ENCODE peak calls at places on chromosomes 16 and 17, in four cellular contexts. D is HCT116, V is HepG2, B is H1. M is an unnamed sample.

GRCh38 chr17:42285346-42286050 is 2.8 kb upstream of the STAT5A start:
- DNase-seq in D (no peak), V (no peak), B (no peak), M (no peak)

GRCh38 chr17:61323015-61323379 is 76.6 kb upstream of the TBX2 start:
- DNase-seq in D (no peak), V (no peak), B (no peak), M (no peak)

GRCh38 chr17:3911271-3912053 is 4.8 kb downstream of the P2RX1 start:
- DNase-seq in D (no peak), V (no peak), B (no peak), M (no peak)

GRCh38 chr17:73028311-73028755 is 64.2 kb downstream of the SLC39A11 start:
- DNase-seq in D (no peak), V (no peak), B (no peak), M (no peak)

GRCh38 chr16:11105038-11105903 is 150.7 kb downstream of the SOCS1 start:
- DNase-seq in D (no peak), V (peak; percentile 90), B (no peak), M (peak; percentile 89)

GRCh38 chr16:72419638-72420037 is 247.7 kb upstream of the PMFBP1 start:
- DNase-seq in D (no peak), V (no peak), B (no peak), M (no peak)

GRCh38 chr16:21701271-21701670 is 37.5 kb downstream of the OTOA start:
- DNase-seq in D (no peak), V (no peak), B (no peak), M (no peak)

GRCh38 chr17:39462644-39463375 is 1.5 kb downstream of the CDK12 start:
- DNase-seq in D (no peak), V (no peak), B (no peak), M (peak; percentile 35)

GRCh38 chr17:66567234-66568170 is 265.1 kb downstream of the PRKCA start:
- DNase-seq in D (peak; percentile 71), V (peak; percentile 73), B (peak; percentile 75), M (peak; percentile 85)

GRCh38 chr16:87156195-87156594 is 161.0 kb downstream of the C16orf95 start:
- DNase-seq in D (no peak), V (no peak), B (no peak), M (no peak)

GRCh38 chr17:4043862-4044261 is 79.6 kb upstream of the ATP2A3 start:
- DNase-seq in D (no peak), V (no peak), B (no peak), M (no peak)

GRCh38 chr17:79942591-79943353 is 92.9 kb downstream of the TBC1D16 start:
- DNase-seq in D (no peak), V (no peak), B (no peak), M (no peak)

GRCh38 chr16:838741-839140 is 38.2 kb upstream of the GNG13 start:
- DNase-seq in D (no peak), V (no peak), B (no peak), M (no peak)

GRCh38 chr17:57004944-57005579 is 27.1 kb downstream of the SCPEP1 start:
- DNase-seq in D (no peak), V (no peak), B (no peak), M (no peak)

GRCh38 chr16:85514601-85515318 is 98.4 kb upstream of the GSE1 start:
- DNase-seq in D (peak; percentile 81), V (peak; percentile 99), B (no peak), M (no peak)

GRCh38 chr16:67115649-67116048 is 5.9 kb downstream of the PHAF1 start:
- DNase-seq in D (peak; percentile 85), V (no peak), B (no peak), M (no peak)

GRCh38 chr17:6546069-6546718 is 10.2 kb downstream of the PITPNM3 start:
- DNase-seq in D (no peak), V (no peak), B (no peak), M (no peak)

GRCh38 chr17:8126306-8127066 is 2.6 kb upstream of the HES7 start:
- DNase-seq in D (no peak), V (no peak), B (no peak), M (peak; percentile 66)

GRCh38 chr17:59830007-59830630 is 62.6 kb downstream of the TUBD1 start:
- DNase-seq in D (no peak), V (no peak), B (no peak), M (no peak)

DNA sequence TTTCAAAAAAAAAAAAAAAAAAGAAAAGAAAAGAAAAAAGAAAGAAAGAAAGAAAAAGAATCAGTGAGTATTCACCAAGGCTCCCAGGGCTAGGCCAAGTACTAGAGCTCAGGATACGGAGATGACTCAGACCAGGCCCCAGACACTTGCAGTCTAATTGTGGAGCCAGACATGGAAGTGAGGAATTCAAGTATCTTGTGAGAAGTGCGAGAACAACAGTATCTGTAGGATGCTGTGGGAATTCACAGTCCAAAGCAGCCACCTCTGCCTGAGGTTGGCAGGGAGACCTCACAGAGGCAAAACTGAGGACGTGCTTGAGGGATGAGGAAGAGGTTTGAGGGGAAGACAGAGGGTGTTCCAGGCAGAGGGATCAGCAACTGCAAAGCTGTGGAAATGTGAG is 14.0 kb upstream of the ALDOA start:
- DNase-seq in D (no peak), V (no peak), B (no peak), M (no peak)
- TF ChIP-seq FOSL1 in D (no peak), V (no peak), B (no peak), M (peak; percentile 20)

DNA sequence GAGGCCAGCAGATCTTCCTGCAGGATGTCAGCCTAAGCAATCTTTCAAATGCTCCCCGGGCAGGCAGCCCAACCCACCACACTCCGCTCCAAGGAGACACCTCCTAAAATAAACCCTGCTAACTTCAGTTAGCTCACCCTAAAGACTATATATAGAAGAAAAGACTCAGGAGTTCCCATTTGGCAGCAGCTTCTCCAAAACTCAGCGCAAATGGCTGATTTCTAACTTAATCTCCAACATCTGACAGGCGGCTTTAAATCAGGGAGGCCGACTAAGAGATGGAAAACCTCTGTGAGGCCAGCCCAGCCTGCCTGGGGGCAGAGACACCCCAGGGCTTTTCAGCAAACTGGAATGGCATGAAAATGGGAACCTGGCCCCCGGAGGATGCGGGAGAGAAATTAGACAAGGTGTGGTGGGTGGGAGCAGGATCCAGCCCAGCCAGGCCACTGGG is 91.6 kb downstream of the XYLT1 start:
- DNase-seq in D (no peak), V (no peak), B (no peak), M (no peak)
- TF ChIP-seq RAD21 in D (no peak), V (no peak), B (no peak), M (no peak)

GRCh38 chr17:1414634-1415033 is 14.6 kb upstream of the YWHAE start:
- DNase-seq in D (no peak), V (no peak), B (no peak), M (no peak)
- TF ChIP-seq FOSL1 in D (no peak), V (no peak), B (no peak), M (no peak)

DNA sequence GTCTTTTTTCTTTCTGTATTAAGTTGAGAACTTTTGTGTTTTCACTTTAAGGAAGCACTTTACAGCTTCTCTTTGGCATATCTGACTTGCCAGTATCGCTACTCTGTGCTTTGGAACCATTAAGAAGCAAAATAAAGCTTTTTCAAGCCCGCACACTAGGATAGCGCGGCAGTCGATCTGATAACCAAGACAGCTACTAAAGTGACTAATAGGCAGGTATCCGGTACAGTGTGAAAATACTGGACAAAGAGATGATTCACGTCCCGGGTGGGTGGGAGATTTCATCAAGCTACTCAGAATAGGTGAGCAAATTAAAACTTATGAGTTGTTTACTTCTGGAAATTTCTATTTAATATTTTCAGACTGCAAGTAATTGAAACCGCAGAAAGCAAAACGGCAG is 53.8 kb downstream of the SHISA6 start:
- DNase-seq in D (no peak), V (no peak), B (no peak), M (no peak)
- TF ChIP-seq RAD21 in D (no peak), V (no peak), B (no peak), M (no peak)